ENCODE peak calls at places on chromosomes 7 and 10, in ten cellular contexts. E is astrocyte, Y is adrenal gland, Q is mucosa of descending colon, A is fibroblast of lung, P is cardiac muscle cell, S is GM12865, C is kidney, I is endodermal cell, N is ascending aorta. B is an unnamed sample.

GRCh38 chr10:68305889-68306288 is 26.0 kb upstream of the HNRNPH3 start:
- DNase-seq in E (no peak), Y (no peak), Q (no peak), A (no peak), P (no peak), S (no peak), C (no peak), I (no peak), N (no peak), B (no peak)

GRCh38 chr7:139821349-139822115 is 7.5 kb upstream of the TBXAS1 start:
- DNase-seq in E (no peak), Y (no peak), Q (no peak), A (no peak), P (no peak), S (no peak), C (no peak), I (no peak), N (no peak), B (no peak)

GRCh38 chr7:74092321-74092963 is 8.8 kb downstream of the LIMK1 start:
- DNase-seq in E (no peak), Y (peak), Q (no peak), A (no peak), P (no peak), S (peak), C (peak), I (peak), N (no peak), B (no peak)

GRCh38 chr7:3063016-3063753 is 19.5 kb upstream of the CARD11 start:
- DNase-seq in E (no peak), Y (no peak), Q (no peak), A (no peak), P (no peak), S (peak), C (no peak), I (no peak), N (no peak), B (no peak)

GRCh38 chr7:30470783-30471182 is 7.8 kb downstream of the NOD1 start:
- DNase-seq in E (peak), Y (peak), Q (no peak), A (peak), P (peak), S (no peak), C (no peak), I (no peak), N (no peak), B (peak)

GRCh38 chr7:52260046-52260665 is 775.3 kb upstream of the POM121L12 start:
- DNase-seq in E (no peak), Y (peak), Q (no peak), A (no peak), P (no peak), S (no peak), C (no peak), I (peak), N (no peak), B (no peak)

GRCh38 chr7:41693150-41693997 is 9.5 kb downstream of the INHBA start:
- DNase-seq in E (no peak), Y (no peak), Q (no peak), A (no peak), P (peak), S (no peak), C (no peak), I (no peak), N (no peak), B (peak)

GRCh38 chr10:43844236-43844635 is 195.6 kb upstream of the ZNF32 start:
- DNase-seq in E (no peak), Y (no peak), Q (no peak), A (no peak), P (no peak), S (no peak), C (no peak), I (no peak), N (no peak), B (no peak)

GRCh38 chr7:70775570-70776156 is 356.3 kb upstream of the GALNT17 start:
- DNase-seq in E (peak), Y (no peak), Q (no peak), A (peak), P (peak), S (peak), C (no peak), I (peak), N (no peak), B (peak)

GRCh38 chr7:90717286-90718060 is 121.4 kb downstream of the CDK14 start:
- DNase-seq in E (peak), Y (no peak), Q (no peak), A (peak), P (peak), S (no peak), C (no peak), I (no peak), N (no peak), B (peak)

GRCh38 chr10:49257626-49258350 is 41.2 kb upstream of the C10orf71 start:
- DNase-seq in E (no peak), Y (no peak), Q (no peak), A (no peak), P (no peak), S (no peak), C (no peak), I (no peak), N (no peak), B (no peak)

GRCh38 chr10:97123713-97124112 is 62.0 kb downstream of the SLIT1 start:
- DNase-seq in E (no peak), Y (no peak), Q (no peak), A (no peak), P (no peak), S (no peak), C (peak), I (no peak), N (no peak), B (no peak)

GRCh38 chr10:44890721-44891550 is 20.2 kb upstream of the TMEM72 start:
- DNase-seq in E (no peak), Y (no peak), Q (peak), A (no peak), P (no peak), S (no peak), C (no peak), I (peak), N (no peak), B (no peak)

GRCh38 chr7:42522227-42522991 is 285.4 kb upstream of the GLI3 start:
- DNase-seq in E (peak), Y (no peak), Q (no peak), A (peak), P (peak), S (no peak), C (no peak), I (peak), N (no peak), B (no peak)

GRCh38 chr7:157320607-157320979 is 16.2 kb upstream of the DNAJB6 start:
- DNase-seq in E (peak), Y (no peak), Q (no peak), A (peak), P (peak), S (no peak), C (no peak), I (no peak), N (no peak), B (peak)

GRCh38 chr10:124322191-124322980 is 96.3 kb downstream of the OAT start:
- DNase-seq in E (no peak), Y (no peak), Q (no peak), A (no peak), P (no peak), S (no peak), C (no peak), I (peak), N (no peak), B (no peak)

GRCh38 chr10:116417821-116418220 is 9.8 kb upstream of the PNLIPRP3 start:
- DNase-seq in E (peak), Y (no peak), Q (no peak), A (peak), P (no peak), S (no peak), C (no peak), I (no peak), N (no peak), B (no peak)

GRCh38 chr7:106521115-106521514 is 139.8 kb downstream of the CCDC71L start:
- DNase-seq in E (no peak), Y (no peak), Q (no peak), A (no peak), P (no peak), S (peak), C (no peak), I (peak), N (no peak), B (no peak)

GRCh38 chr7:26399309-26399610 is 107.6 kb downstream of the SNX10 start:
- DNase-seq in E (no peak), Y (peak), Q (peak), A (peak), P (no peak), S (no peak), C (peak), I (peak), N (no peak), B (no peak)

DNA sequence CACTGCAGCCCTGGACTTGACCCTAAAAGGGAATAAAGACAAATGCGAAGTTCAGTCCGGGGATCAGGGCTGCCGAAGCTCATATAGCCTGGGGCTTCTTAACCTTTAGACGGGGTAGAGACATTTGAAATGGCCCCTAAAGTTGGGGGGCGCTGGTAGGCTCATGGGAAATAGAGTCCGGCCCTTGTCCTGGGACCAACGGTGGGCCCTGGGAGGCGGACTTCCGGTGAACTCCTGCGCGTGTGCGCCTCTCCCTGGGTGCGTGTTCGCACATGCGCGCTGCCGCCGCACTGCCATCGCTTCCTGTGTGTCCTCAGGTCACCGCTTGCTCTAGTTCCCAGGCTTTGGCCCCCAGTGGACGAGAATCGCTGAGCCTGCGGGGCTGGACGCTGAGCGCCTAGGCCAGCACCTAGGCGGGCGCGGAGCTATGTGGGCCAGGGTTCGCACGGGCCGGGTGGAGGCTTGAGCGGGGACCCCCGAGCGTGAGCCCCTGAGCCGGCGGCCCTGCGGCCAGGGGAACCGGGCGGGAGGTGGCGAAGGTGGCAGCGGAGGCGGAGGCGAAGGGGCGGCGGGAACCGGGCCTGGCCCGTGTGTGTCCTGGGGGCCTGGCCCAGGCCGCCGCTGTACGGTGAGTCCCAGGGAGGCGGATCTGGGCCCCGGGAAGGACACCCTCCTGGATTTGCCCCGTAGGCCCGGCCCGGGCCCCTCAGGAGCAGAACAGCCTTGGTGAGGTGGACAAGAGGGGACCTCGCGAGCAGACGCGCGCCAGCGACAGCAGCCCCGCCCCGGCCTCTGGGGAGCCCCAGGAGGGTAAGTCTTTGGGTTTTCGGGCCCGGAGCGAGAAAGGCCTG is 23.0 kb upstream of the ZNF12 start:
- DNase-seq in E (peak), Y (peak), Q (peak), A (peak), P (peak), S (peak), C (peak), I (peak), N (peak), B (peak)
- H3K4me3 ChIP-seq in E (peak), Y (peak), Q (peak), A (peak), P (peak), S (peak), C (peak), I (peak), N (peak), B (peak)

DNA sequence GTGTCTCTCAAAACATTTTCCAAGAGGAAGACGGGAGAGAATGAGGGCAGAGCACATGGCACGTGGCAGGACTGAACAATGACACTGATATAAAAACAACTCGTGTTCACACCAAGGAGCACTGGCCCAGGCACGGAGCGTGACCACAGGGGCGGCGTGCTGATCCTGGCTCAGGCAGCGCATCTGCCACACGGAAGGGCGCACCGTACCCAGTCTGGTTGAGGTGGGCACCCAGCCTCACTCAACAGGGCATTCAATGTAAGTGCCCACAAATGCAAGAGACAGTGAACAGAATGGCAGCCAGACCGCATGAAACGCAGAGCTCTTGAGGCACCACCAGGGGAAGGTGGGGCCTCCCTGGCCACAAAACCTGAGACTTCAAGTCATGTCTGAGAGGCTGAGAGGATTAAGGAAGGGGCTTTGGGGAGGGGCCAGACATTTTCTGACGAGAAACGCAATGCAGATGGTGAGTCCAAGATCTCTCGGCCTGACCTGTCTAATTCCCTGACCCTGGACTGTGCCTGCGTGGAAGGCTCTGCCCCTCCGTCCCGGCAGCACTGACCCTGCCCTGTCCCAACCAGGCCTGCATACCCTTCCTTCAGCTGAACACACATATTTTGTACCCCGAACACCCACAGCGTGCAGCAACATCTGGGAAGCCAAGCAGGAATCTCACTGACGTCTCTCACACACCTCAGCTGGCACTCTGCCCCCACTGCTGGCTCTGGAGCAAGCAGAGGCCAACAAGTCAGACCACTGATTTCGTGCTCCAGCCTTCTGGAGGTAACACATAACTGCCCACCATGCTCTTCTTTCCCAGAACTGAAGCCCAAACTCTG is 35.5 kb downstream of the VOPP1 start:
- DNase-seq in E (no peak), Y (no peak), Q (no peak), A (no peak), P (no peak), S (peak), C (peak), I (no peak), N (no peak), B (no peak)
- TF ChIP-seq CTCF in E (no peak), Y (no peak), Q (no peak), A (no peak), P (no peak), S (peak), C (no peak), I (no peak), N (no peak), B (no peak)

GRCh38 chr7:8440670-8441069 is 7.3 kb downstream of the NXPH1 start:
- DNase-seq in E (no peak), Y (no peak), Q (no peak), A (no peak), P (no peak), S (no peak), C (no peak), I (peak), N (no peak), B (no peak)
- H3K4me3 ChIP-seq in E (no peak), Y (no peak), Q (no peak), A (no peak), P (no peak), S (no peak), C (no peak), I (no peak), N (no peak), B (no peak)

GRCh38 chr10:30346135-30346534 is 2.9 kb downstream of the MTPAP start:
- DNase-seq in E (no peak), Y (no peak), Q (no peak), A (no peak), P (no peak), S (no peak), C (no peak), I (no peak), N (no peak), B (no peak)
- TF ChIP-seq CTCF in E (no peak), Y (no peak), Q (no peak), A (no peak), P (no peak), S (no peak), C (no peak), I (no peak), N (no peak), B (no peak)

DNA sequence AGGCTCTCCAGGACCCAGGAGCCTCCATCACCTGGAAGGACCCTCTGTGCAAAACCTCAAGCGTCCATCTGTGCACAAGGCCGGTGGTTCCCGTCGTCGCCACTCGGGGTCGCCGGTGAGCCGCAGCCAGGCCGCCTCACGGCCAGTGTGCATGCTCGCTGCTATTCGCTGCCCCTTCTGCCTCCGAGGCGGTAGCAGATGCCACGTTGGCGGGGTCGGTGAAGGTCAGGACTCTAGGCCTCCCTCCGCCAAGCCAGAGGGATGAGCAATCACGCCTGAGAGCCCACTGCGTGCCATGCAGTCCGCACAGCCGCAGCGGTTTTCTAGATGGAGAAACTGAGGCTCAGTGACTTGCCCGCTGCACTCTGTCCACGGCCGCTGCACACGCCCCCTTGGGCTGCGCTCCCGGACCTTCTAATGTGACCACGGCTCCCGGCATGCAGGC is 5.7 kb downstream of the UPK3B start:
- DNase-seq in E (peak), Y (peak), Q (no peak), A (peak), P (peak), S (peak), C (no peak), I (no peak), N (no peak), B (no peak)
- H3K4me3 ChIP-seq in E (no peak), Y (no peak), Q (no peak), A (no peak), P (no peak), S (no peak), C (no peak), I (no peak), N (no peak), B (no peak)

GRCh38 chr10:59285073-59285472 is 77.3 kb downstream of the FAM13C start:
- DNase-seq in E (no peak), Y (no peak), Q (no peak), A (no peak), P (no peak), S (no peak), C (no peak), I (no peak), N (no peak), B (no peak)

GRCh38 chr10:59285848-59286247 is 76.5 kb downstream of the FAM13C start:
- DNase-seq in E (no peak), Y (no peak), Q (no peak), A (no peak), P (no peak), S (no peak), C (no peak), I (no peak), N (no peak), B (no peak)

GRCh38 chr10:59287587-59287986 is 74.8 kb downstream of the FAM13C start:
- DNase-seq in E (peak), Y (no peak), Q (no peak), A (peak), P (no peak), S (no peak), C (no peak), I (no peak), N (no peak), B (no peak)

GRCh38 chr10:59289809-59290208 is 72.5 kb downstream of the FAM13C start:
- DNase-seq in E (no peak), Y (no peak), Q (no peak), A (no peak), P (no peak), S (no peak), C (no peak), I (no peak), N (no peak), B (no peak)

DNA sequence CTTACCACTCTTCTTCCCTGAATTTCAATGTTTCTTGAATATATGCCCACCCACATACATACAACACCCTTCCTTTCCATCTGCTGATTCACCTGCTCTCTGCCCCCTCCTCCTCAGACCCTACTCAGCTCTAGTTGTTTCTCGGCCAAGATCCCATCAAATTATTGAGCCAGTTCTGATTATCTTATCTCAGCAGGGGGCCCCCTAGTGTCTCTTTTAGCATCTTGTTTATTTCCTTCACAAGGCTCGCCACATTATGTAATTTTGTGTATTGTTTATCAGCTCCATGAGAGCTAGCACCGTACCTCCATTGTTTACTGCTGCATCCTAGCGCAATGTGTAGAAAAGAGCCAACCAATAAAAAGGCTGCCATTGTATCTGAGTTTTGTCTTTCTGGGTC is 71.9 kb downstream of the FAM13C start:
- DNase-seq in E (no peak), Y (no peak), Q (no peak), A (no peak), P (no peak), S (peak), C (no peak), I (no peak), N (no peak), B (no peak)
- TF ChIP-seq CTCF in E (no peak), Y (no peak), Q (no peak), A (no peak), P (no peak), S (peak), C (no peak), I (no peak), N (no peak), B (no peak)

GRCh38 chr10:71838264-71839211 is 12.5 kb downstream of the PSAP start:
- DNase-seq in E (peak), Y (no peak), Q (no peak), A (peak), P (peak), S (no peak), C (peak), I (no peak), N (no peak), B (peak)

GRCh38 chr10:71842424-71842823 is 8.6 kb downstream of the PSAP start:
- DNase-seq in E (no peak), Y (no peak), Q (no peak), A (no peak), P (no peak), S (no peak), C (no peak), I (no peak), N (no peak), B (no peak)

GRCh38 chr10:71842856-71843530 is 8.1 kb downstream of the PSAP start:
- DNase-seq in E (no peak), Y (no peak), Q (no peak), A (no peak), P (no peak), S (no peak), C (peak), I (no peak), N (no peak), B (no peak)

GRCh38 chr10:71840177-71840711 is 10.8 kb downstream of the PSAP start:
- DNase-seq in E (peak), Y (peak), Q (no peak), A (peak), P (peak), S (no peak), C (peak), I (peak), N (no peak), B (peak)

GRCh38 chr10:71840936-71841335 is 10.1 kb downstream of the PSAP start:
- DNase-seq in E (no peak), Y (no peak), Q (no peak), A (no peak), P (no peak), S (no peak), C (peak), I (no peak), N (no peak), B (no peak)
- H3K4me3 ChIP-seq in E (no peak), Y (no peak), Q (no peak), A (no peak), P (no peak), S (no peak), C (no peak), I (no peak), N (no peak), B (no peak)

DNA sequence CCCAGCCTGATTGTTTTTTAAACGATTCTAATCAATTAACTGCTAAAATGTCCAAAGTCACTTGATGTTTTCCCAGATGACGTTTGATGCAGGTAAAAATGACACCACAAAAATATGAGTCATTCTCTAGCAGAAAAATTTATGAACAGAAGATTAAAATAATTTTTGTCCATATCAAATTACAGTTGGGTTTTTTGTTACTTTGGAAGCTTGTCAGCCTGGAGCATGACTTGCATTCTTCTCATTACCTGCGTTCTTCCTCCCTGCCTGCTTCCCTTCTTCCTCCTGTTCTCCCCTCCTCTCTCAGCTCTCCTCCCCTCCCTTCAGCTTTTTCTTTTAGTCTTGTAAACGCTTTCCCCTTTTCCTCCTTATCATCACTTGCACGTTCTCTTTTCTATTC is 18.7 kb downstream of the IL15RA start:
- DNase-seq in E (no peak), Y (no peak), Q (no peak), A (no peak), P (no peak), S (no peak), C (no peak), I (peak), N (no peak), B (no peak)
- TF ChIP-seq CTCF in E (no peak), Y (no peak), Q (no peak), A (no peak), P (no peak), S (no peak), C (no peak), I (no peak), N (no peak), B (no peak)